ENCODE peak calls at places on chromosomes 6 and 20, in eight cellular contexts. One of them, this sample, is unnamed. For H3K36me3, the result is how much of the 10 kb centered on the place peaks cover.

GRCh38 chr6:10968776-10969175 is 75.3 kb downstream of the ELOVL2 start:
- DNase-seq in small intestine: no peak
- DNase-seq in HepG2: no peak
- DNase-seq in adipocyte: peak
- DNase-seq in CD4-positive, CD25-positive, alpha-beta regulatory T cell: no peak
- DNase-seq in endothelial cell of umbilical vein: no peak
- DNase-seq in PC-3: no peak
- DNase-seq in cardiac muscle cell: peak
- DNase-seq in this sample: no peak

GRCh38 chr6:149079911-149080501 is 237.5 kb upstream of the TAB2 start:
- DNase-seq in PC-3: no peak
- DNase-seq in HepG2: no peak
- DNase-seq in endothelial cell of umbilical vein: no peak
- DNase-seq in adipocyte: peak
- DNase-seq in small intestine: no peak
- DNase-seq in cardiac muscle cell: peak
- DNase-seq in CD4-positive, CD25-positive, alpha-beta regulatory T cell: no peak
- DNase-seq in this sample: peak

GRCh38 chr6:139732451-139732850 is 358.0 kb upstream of the CITED2 start:
- DNase-seq in CD4-positive, CD25-positive, alpha-beta regulatory T cell: no peak
- DNase-seq in PC-3: peak
- DNase-seq in HepG2: no peak
- DNase-seq in endothelial cell of umbilical vein: peak
- DNase-seq in cardiac muscle cell: peak
- DNase-seq in adipocyte: peak
- DNase-seq in small intestine: no peak
- DNase-seq in this sample: peak

GRCh38 chr6:6843057-6843627 is 254.6 kb downstream of the LY86 start:
- DNase-seq in CD4-positive, CD25-positive, alpha-beta regulatory T cell: no peak
- DNase-seq in small intestine: no peak
- DNase-seq in PC-3: peak
- DNase-seq in adipocyte: no peak
- DNase-seq in cardiac muscle cell: peak
- DNase-seq in endothelial cell of umbilical vein: no peak
- DNase-seq in HepG2: no peak
- DNase-seq in this sample: peak

GRCh38 chr6:33425668-33426577 is 6.1 kb downstream of the SYNGAP1 start:
- DNase-seq in endothelial cell of umbilical vein: peak
- DNase-seq in PC-3: peak
- DNase-seq in cardiac muscle cell: peak
- DNase-seq in small intestine: peak
- DNase-seq in CD4-positive, CD25-positive, alpha-beta regulatory T cell: peak
- DNase-seq in HepG2: peak
- DNase-seq in adipocyte: peak
- DNase-seq in this sample: peak

GRCh38 chr20:45857836-45858250 is 429 bp downstream of the ZSWIM3 start:
- DNase-seq in adipocyte: no peak
- DNase-seq in PC-3: no peak
- DNase-seq in small intestine: no peak
- DNase-seq in HepG2: no peak
- DNase-seq in endothelial cell of umbilical vein: no peak
- DNase-seq in cardiac muscle cell: no peak
- DNase-seq in CD4-positive, CD25-positive, alpha-beta regulatory T cell: no peak
- DNase-seq in this sample: no peak

GRCh38 chr6:15358579-15359327 is 112.9 kb downstream of the JARID2 start:
- DNase-seq in CD4-positive, CD25-positive, alpha-beta regulatory T cell: no peak
- DNase-seq in HepG2: no peak
- DNase-seq in PC-3: peak
- DNase-seq in cardiac muscle cell: peak
- DNase-seq in adipocyte: no peak
- DNase-seq in endothelial cell of umbilical vein: no peak
- DNase-seq in small intestine: no peak
- DNase-seq in this sample: no peak

GRCh38 chr6:27078734-27079357 is 168.7 kb upstream of the PRSS16 start:
- DNase-seq in adipocyte: peak
- DNase-seq in CD4-positive, CD25-positive, alpha-beta regulatory T cell: peak
- DNase-seq in small intestine: peak
- DNase-seq in PC-3: peak
- DNase-seq in HepG2: peak
- DNase-seq in endothelial cell of umbilical vein: peak
- DNase-seq in cardiac muscle cell: peak
- DNase-seq in this sample: peak

GRCh38 chr6:44386929-44387345 is 569 bp upstream of the CDC5L start:
- DNase-seq in CD4-positive, CD25-positive, alpha-beta regulatory T cell: no peak
- DNase-seq in small intestine: no peak
- DNase-seq in PC-3: peak
- DNase-seq in cardiac muscle cell: peak
- DNase-seq in endothelial cell of umbilical vein: no peak
- DNase-seq in HepG2: no peak
- DNase-seq in adipocyte: peak
- DNase-seq in this sample: peak

GRCh38 chr20:29741594-29741893 is 1515.9 kb upstream of the DEFB115 start:
- DNase-seq in CD4-positive, CD25-positive, alpha-beta regulatory T cell: no peak
- DNase-seq in adipocyte: no peak
- DNase-seq in PC-3: no peak
- DNase-seq in small intestine: no peak
- DNase-seq in HepG2: no peak
- DNase-seq in endothelial cell of umbilical vein: no peak
- DNase-seq in cardiac muscle cell: no peak
- DNase-seq in this sample: no peak

GRCh38 chr6:118551063-118551672 is 3.1 kb downstream of the PLN start:
- DNase-seq in CD4-positive, CD25-positive, alpha-beta regulatory T cell: peak
- DNase-seq in adipocyte: peak
- DNase-seq in small intestine: peak
- DNase-seq in HepG2: peak
- DNase-seq in cardiac muscle cell: peak
- DNase-seq in endothelial cell of umbilical vein: peak
- DNase-seq in PC-3: peak
- DNase-seq in this sample: peak

GRCh38 chr6:9139762-9140161 is 704.4 kb upstream of the SLC35B3 start:
- DNase-seq in small intestine: no peak
- DNase-seq in adipocyte: peak
- DNase-seq in CD4-positive, CD25-positive, alpha-beta regulatory T cell: no peak
- DNase-seq in cardiac muscle cell: no peak
- DNase-seq in endothelial cell of umbilical vein: no peak
- DNase-seq in PC-3: peak
- DNase-seq in HepG2: no peak
- DNase-seq in this sample: peak

GRCh38 chr6:111957623-111958315 is 84.5 kb upstream of the FYN start:
- DNase-seq in HepG2: no peak
- DNase-seq in endothelial cell of umbilical vein: no peak
- DNase-seq in adipocyte: no peak
- DNase-seq in CD4-positive, CD25-positive, alpha-beta regulatory T cell: no peak
- DNase-seq in small intestine: no peak
- DNase-seq in PC-3: no peak
- DNase-seq in cardiac muscle cell: no peak
- DNase-seq in this sample: no peak

GRCh38 chr6:90227165-90227564 is 69.5 kb downstream of the BACH2 start:
- DNase-seq in cardiac muscle cell: peak
- DNase-seq in adipocyte: no peak
- DNase-seq in HepG2: no peak
- DNase-seq in CD4-positive, CD25-positive, alpha-beta regulatory T cell: no peak
- DNase-seq in endothelial cell of umbilical vein: no peak
- DNase-seq in PC-3: no peak
- DNase-seq in small intestine: no peak
- DNase-seq in this sample: no peak

GRCh38 chr20:37914672-37915433 is 11.9 kb downstream of the VSTM2L start:
- DNase-seq in HepG2: peak
- DNase-seq in cardiac muscle cell: peak
- DNase-seq in adipocyte: peak
- DNase-seq in endothelial cell of umbilical vein: no peak
- DNase-seq in CD4-positive, CD25-positive, alpha-beta regulatory T cell: peak
- DNase-seq in PC-3: no peak
- DNase-seq in small intestine: no peak
- DNase-seq in this sample: no peak

GRCh38 chr6:168016176-168016620 is 18.7 kb downstream of the KIF25 start:
- DNase-seq in adipocyte: no peak
- DNase-seq in HepG2: no peak
- DNase-seq in small intestine: no peak
- DNase-seq in CD4-positive, CD25-positive, alpha-beta regulatory T cell: no peak
- DNase-seq in PC-3: no peak
- DNase-seq in endothelial cell of umbilical vein: no peak
- DNase-seq in cardiac muscle cell: no peak
- DNase-seq in this sample: no peak

GRCh38 chr20:56212071-56212470 is 36.5 kb upstream of the MC3R start:
- DNase-seq in endothelial cell of umbilical vein: no peak
- DNase-seq in CD4-positive, CD25-positive, alpha-beta regulatory T cell: no peak
- DNase-seq in PC-3: no peak
- DNase-seq in small intestine: no peak
- DNase-seq in cardiac muscle cell: no peak
- DNase-seq in adipocyte: no peak
- DNase-seq in HepG2: no peak
- DNase-seq in this sample: no peak

GRCh38 chr6:79604583-79605037 is 26.5 kb upstream of the SH3BGRL2 start:
- DNase-seq in endothelial cell of umbilical vein: no peak
- DNase-seq in adipocyte: peak
- DNase-seq in cardiac muscle cell: peak
- DNase-seq in HepG2: peak
- DNase-seq in small intestine: peak
- DNase-seq in CD4-positive, CD25-positive, alpha-beta regulatory T cell: no peak
- DNase-seq in PC-3: no peak
- DNase-seq in this sample: peak

GRCh38 chr6:56046576-56046975 is 171.2 kb upstream of the BMP5 start:
- DNase-seq in cardiac muscle cell: peak
- DNase-seq in PC-3: peak
- DNase-seq in small intestine: no peak
- DNase-seq in adipocyte: peak
- DNase-seq in endothelial cell of umbilical vein: peak
- DNase-seq in HepG2: no peak
- DNase-seq in CD4-positive, CD25-positive, alpha-beta regulatory T cell: no peak
- DNase-seq in this sample: peak

GRCh38 chr6:163404825-163405265 is 9.7 kb upstream of the QKI start:
- DNase-seq in endothelial cell of umbilical vein: peak
- DNase-seq in HepG2: peak
- DNase-seq in cardiac muscle cell: peak
- DNase-seq in small intestine: no peak
- DNase-seq in adipocyte: no peak
- DNase-seq in PC-3: no peak
- DNase-seq in CD4-positive, CD25-positive, alpha-beta regulatory T cell: no peak
- DNase-seq in this sample: no peak

GRCh38 chr20:38196592-38196991 is 31.5 kb upstream of the TGM2 start:
- DNase-seq in endothelial cell of umbilical vein: no peak
- DNase-seq in HepG2: no peak
- DNase-seq in adipocyte: peak
- DNase-seq in PC-3: no peak
- DNase-seq in cardiac muscle cell: peak
- DNase-seq in CD4-positive, CD25-positive, alpha-beta regulatory T cell: no peak
- DNase-seq in small intestine: no peak
- DNase-seq in this sample: peak

GRCh38 chr6:100753421-100753820 is 127.7 kb downstream of the ASCC3 start:
- DNase-seq in PC-3: no peak
- DNase-seq in small intestine: no peak
- DNase-seq in cardiac muscle cell: no peak
- DNase-seq in HepG2: no peak
- DNase-seq in adipocyte: no peak
- DNase-seq in endothelial cell of umbilical vein: no peak
- DNase-seq in CD4-positive, CD25-positive, alpha-beta regulatory T cell: no peak
- DNase-seq in this sample: no peak

GRCh38 chr6:132236281-132236680 is 165.0 kb downstream of the MOXD1 start:
- DNase-seq in adipocyte: no peak
- DNase-seq in PC-3: no peak
- DNase-seq in endothelial cell of umbilical vein: no peak
- DNase-seq in cardiac muscle cell: no peak
- DNase-seq in HepG2: no peak
- DNase-seq in CD4-positive, CD25-positive, alpha-beta regulatory T cell: no peak
- DNase-seq in small intestine: no peak
- DNase-seq in this sample: no peak

GRCh38 chr6:123439371-123439770 is 197.4 kb downstream of the TRDN start:
- DNase-seq in HepG2: no peak
- DNase-seq in small intestine: no peak
- DNase-seq in cardiac muscle cell: no peak
- DNase-seq in PC-3: no peak
- DNase-seq in adipocyte: no peak
- DNase-seq in endothelial cell of umbilical vein: no peak
- DNase-seq in CD4-positive, CD25-positive, alpha-beta regulatory T cell: no peak
- DNase-seq in this sample: no peak
- H3K4me3 ChIP-seq in HepG2: no peak
- H3K4me3 ChIP-seq in small intestine: no peak
- H3K4me3 ChIP-seq in cardiac muscle cell: no peak
- H3K4me3 ChIP-seq in PC-3: no peak
- H3K4me3 ChIP-seq in adipocyte: no peak
- H3K4me3 ChIP-seq in endothelial cell of umbilical vein: no peak
- H3K4me3 ChIP-seq in CD4-positive, CD25-positive, alpha-beta regulatory T cell: no peak
- H3K4me3 ChIP-seq in this sample: no peak

GRCh38 chr6:12439296-12439695 is 149.1 kb downstream of the EDN1 start:
- DNase-seq in HepG2: no peak
- DNase-seq in adipocyte: no peak
- DNase-seq in endothelial cell of umbilical vein: no peak
- DNase-seq in cardiac muscle cell: no peak
- DNase-seq in PC-3: no peak
- DNase-seq in CD4-positive, CD25-positive, alpha-beta regulatory T cell: no peak
- DNase-seq in small intestine: no peak
- DNase-seq in this sample: peak
- H3K36me3 ChIP-seq in HepG2: under half
- H3K36me3 ChIP-seq in adipocyte: under half
- H3K36me3 ChIP-seq in endothelial cell of umbilical vein: under half
- H3K36me3 ChIP-seq in cardiac muscle cell: under half
- H3K36me3 ChIP-seq in PC-3: under half
- H3K36me3 ChIP-seq in CD4-positive, CD25-positive, alpha-beta regulatory T cell: under half
- H3K36me3 ChIP-seq in small intestine: under half
- H3K36me3 ChIP-seq in this sample: under half

DNA sequence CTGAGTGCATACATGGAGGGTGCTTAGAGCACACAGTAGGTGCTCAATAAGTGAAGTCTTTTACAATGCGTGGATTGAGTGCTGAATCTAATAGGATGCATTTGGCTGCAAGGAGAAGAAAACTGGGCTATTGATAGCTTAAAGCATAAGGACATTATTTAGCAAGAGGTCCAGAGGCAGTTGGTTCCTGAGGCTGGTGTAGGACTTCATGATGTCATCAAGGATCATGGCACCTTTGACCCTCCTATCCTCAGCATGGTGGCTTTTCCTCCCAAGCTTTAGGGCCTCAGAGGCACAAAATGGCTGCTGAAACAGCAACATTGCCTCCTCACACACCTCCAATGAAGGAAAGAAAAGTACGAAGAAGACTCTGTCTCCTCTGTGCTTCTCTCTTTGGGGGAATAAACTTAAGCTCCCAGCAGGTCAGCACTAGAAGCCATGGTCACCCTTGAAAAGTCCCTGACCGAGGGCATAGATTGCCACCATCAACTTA is 3.1 kb upstream of the PREX1 start:
- DNase-seq in adipocyte: no peak
- DNase-seq in cardiac muscle cell: no peak
- DNase-seq in HepG2: no peak
- DNase-seq in small intestine: no peak
- DNase-seq in endothelial cell of umbilical vein: no peak
- DNase-seq in CD4-positive, CD25-positive, alpha-beta regulatory T cell: no peak
- DNase-seq in PC-3: no peak
- DNase-seq in this sample: no peak
- H3K4me3 ChIP-seq in adipocyte: no peak
- H3K4me3 ChIP-seq in cardiac muscle cell: no peak
- H3K4me3 ChIP-seq in HepG2: no peak
- H3K4me3 ChIP-seq in small intestine: no peak
- H3K4me3 ChIP-seq in endothelial cell of umbilical vein: no peak
- H3K4me3 ChIP-seq in CD4-positive, CD25-positive, alpha-beta regulatory T cell: no peak
- H3K4me3 ChIP-seq in PC-3: no peak
- H3K4me3 ChIP-seq in this sample: no peak

DNA sequence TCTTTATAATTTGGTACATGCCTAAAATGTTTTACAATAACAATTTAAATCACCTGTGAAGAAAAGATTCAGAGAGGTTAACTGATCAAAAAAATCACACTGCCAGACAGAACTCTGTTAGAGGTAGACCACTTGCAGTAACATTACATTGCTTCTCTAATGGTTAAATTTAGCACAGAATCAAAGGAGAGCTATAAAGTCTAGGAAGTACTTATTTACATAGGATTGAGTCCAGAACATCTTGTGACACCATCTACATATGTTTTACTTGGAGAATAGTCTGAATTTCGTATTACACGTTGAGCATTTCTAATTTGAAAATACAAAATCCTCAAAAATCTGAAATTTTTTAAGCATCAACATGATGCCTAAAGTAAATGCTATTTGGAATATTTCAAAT is 17.2 kb upstream of the TBC1D20 start:
- DNase-seq in CD4-positive, CD25-positive, alpha-beta regulatory T cell: no peak
- DNase-seq in cardiac muscle cell: peak
- DNase-seq in small intestine: no peak
- DNase-seq in adipocyte: peak
- DNase-seq in endothelial cell of umbilical vein: peak
- DNase-seq in HepG2: no peak
- DNase-seq in PC-3: no peak
- DNase-seq in this sample: no peak
- H3K36me3 ChIP-seq in CD4-positive, CD25-positive, alpha-beta regulatory T cell: under half
- H3K36me3 ChIP-seq in cardiac muscle cell: under half
- H3K36me3 ChIP-seq in small intestine: under half
- H3K36me3 ChIP-seq in adipocyte: half or more
- H3K36me3 ChIP-seq in endothelial cell of umbilical vein: under half
- H3K36me3 ChIP-seq in HepG2: under half
- H3K36me3 ChIP-seq in PC-3: under half
- H3K36me3 ChIP-seq in this sample: under half